ENCODE peak calls at places on chromosomes 6 and 20, in five cellular contexts. L is ACHN; Z is lung microvascular endothelial cell; V is SK-N-SH; N is stimulated activated CD8-positive, alpha-beta memory T cell treated with anti-CD3 and anti-CD28 coated beads, Interleukin-15, amount 100 ng/mL, for 24 hours. W is an unnamed sample.
A peak's percentile ranks its signal among the peaks of the same experiment; 100 is the strongest.

GRCh38 chr6:157346371-157346770 is 23.1 kb upstream of the TMEM242 start:
- DNase-seq in L (no peak), Z (no peak), V (no peak), N (no peak), W (no peak)

GRCh38 chr6:139519571-139520031 is 145.2 kb upstream of the CITED2 start:
- DNase-seq in L (no peak), Z (no peak), V (no peak), N (no peak), W (no peak)

GRCh38 chr6:41894366-41895299 is 542 bp downstream of the USP49 start:
- DNase-seq in L (peak; percentile 4), Z (peak; percentile 16), V (no peak), N (no peak), W (peak; percentile 14)

GRCh38 chr6:147904416-147904815 is 395.9 kb downstream of the SAMD5 start:
- DNase-seq in L (no peak), Z (no peak), V (no peak), N (no peak), W (no peak)

GRCh38 chr6:40205004-40205403 is 270.7 kb upstream of the MOCS1 start:
- DNase-seq in L (no peak), Z (no peak), V (no peak), N (no peak), W (no peak)

GRCh38 chr20:53492212-53492611 is 101.4 kb downstream of the ZNF217 start:
- DNase-seq in L (no peak), Z (no peak), V (no peak), N (no peak), W (no peak)

GRCh38 chr6:38871745-38872568 is 156.8 kb downstream of the DNAH8 start:
- DNase-seq in L (peak; percentile 33), Z (peak; percentile 66), V (peak; percentile 56), N (no peak), W (peak; percentile 67)

GRCh38 chr20:43751167-43752050 is 24.6 kb upstream of the GTSF1L start:
- DNase-seq in L (no peak), Z (no peak), V (no peak), N (no peak), W (no peak)

GRCh38 chr20:43537921-43538854 is 20.6 kb upstream of the SGK2 start:
- DNase-seq in L (peak; percentile 61), Z (peak; percentile 69), V (peak; percentile 74), N (no peak), W (peak; percentile 59)

GRCh38 chr20:60428651-60429050 is 470.4 kb downstream of the CDH26 start:
- DNase-seq in L (no peak), Z (no peak), V (no peak), N (no peak), W (no peak)

GRCh38 chr6:134478764-134479399 is 161.0 kb upstream of the SGK1 start:
- DNase-seq in L (no peak), Z (no peak), V (no peak), N (no peak), W (no peak)

GRCh38 chr6:147043994-147044477 is 160.2 kb upstream of the STXBP5 start:
- DNase-seq in L (peak; percentile 17), Z (no peak), V (no peak), N (no peak), W (peak; percentile 18)

GRCh38 chr6:38020593-38020992 is 201.1 kb downstream of the ZFAND3 start:
- DNase-seq in L (no peak), Z (no peak), V (peak; percentile 14), N (no peak), W (no peak)

GRCh38 chr6:17714879-17715860 is 8.4 kb upstream of the NUP153 start:
- DNase-seq in L (peak; percentile 84), Z (peak; percentile 13), V (no peak), N (no peak), W (peak; percentile 82)

GRCh38 chr6:18099501-18099900 is 23.0 kb downstream of the NHLRC1 start:
- DNase-seq in L (no peak), Z (no peak), V (no peak), N (no peak), W (no peak)

GRCh38 chr20:8127553-8128255 is 4.4 kb upstream of the PLCB1 start:
- DNase-seq in L (no peak), Z (no peak), V (no peak), N (no peak), W (no peak)

GRCh38 chr6:2765896-2766766 is 938 bp downstream of the WRNIP1 start:
- DNase-seq in L (peak; percentile 34), Z (peak; percentile 51), V (peak; percentile 83), N (peak; percentile 10), W (peak; percentile 48)

GRCh38 chr6:16911088-16911487 is 149.8 kb upstream of the ATXN1 start:
- DNase-seq in L (no peak), Z (no peak), V (no peak), N (no peak), W (no peak)

GRCh38 chr6:85498596-85499258 is 48.8 kb downstream of the NT5E start:
- DNase-seq in L (no peak), Z (peak; percentile 71), V (no peak), N (no peak), W (peak; percentile 43)

GRCh38 chr6:3919849-3920248 is 70.7 kb downstream of the FAM50B start:
- DNase-seq in L (no peak), Z (peak; percentile 31), V (no peak), N (no peak), W (no peak)

GRCh38 chr6:139710578-139710977 is 336.1 kb upstream of the CITED2 start:
- DNase-seq in L (no peak), Z (no peak), V (no peak), N (no peak), W (no peak)

GRCh38 chr6:47106721-47107197 is 64.6 kb upstream of the ADGRF1 start:
- DNase-seq in L (no peak), Z (no peak), V (no peak), N (no peak), W (no peak)

GRCh38 chr6:107670792-107671199 is 153.3 kb downstream of the SCML4 start:
- DNase-seq in L (no peak), Z (peak; percentile 75), V (peak; percentile 87), N (no peak), W (peak; percentile 66)

GRCh38 chr6:163457637-163458561 is 43.4 kb downstream of the QKI start:
- DNase-seq in L (peak; percentile 76), Z (peak; percentile 26), V (no peak), N (no peak), W (peak; percentile 58)

GRCh38 chr6:132663661-132664060 is 4.7 kb upstream of the TAAR1 start:
- DNase-seq in L (no peak), Z (no peak), V (no peak), N (no peak), W (no peak)

GRCh38 chr20:23369424-23369823 is 7.4 kb downstream of the GZF1 start:
- DNase-seq in L (no peak), Z (no peak), V (no peak), N (no peak), W (no peak)

GRCh38 chr20:34037121-34037520 is 43.4 kb downstream of the RALY start:
- DNase-seq in L (no peak), Z (no peak), V (no peak), N (peak; percentile 6), W (no peak)

GRCh38 chr6:107330190-107330589 is 129.2 kb downstream of the PDSS2 start:
- DNase-seq in L (no peak), Z (no peak), V (no peak), N (no peak), W (no peak)

GRCh38 chr6:125985522-125985921 is 818 bp upstream of the TRMT11 start:
- DNase-seq in L (no peak), Z (no peak), V (no peak), N (no peak), W (no peak)

GRCh38 chr20:50138479-50139393 is 14.8 kb downstream of the PEDS1 start:
- DNase-seq in L (no peak), Z (no peak), V (no peak), N (no peak), W (no peak)

GRCh38 chr6:127938701-127939100 is 37.8 kb upstream of the THEMIS start:
- DNase-seq in L (peak; percentile 35), Z (peak; percentile 66), V (no peak), N (no peak), W (peak; percentile 63)

GRCh38 chr20:21104466-21104761 is 1.7 kb downstream of the LINC00237 start:
- DNase-seq in L (no peak), Z (no peak), V (peak; percentile 10), N (no peak), W (no peak)

GRCh38 chr6:41200296-41200900 is 551 bp downstream of the TREML2 start:
- DNase-seq in L (no peak), Z (no peak), V (no peak), N (no peak), W (no peak)

GRCh38 chr6:168058691-168059551 is 20.1 kb downstream of the FRMD1 start:
- DNase-seq in L (no peak), Z (no peak), V (no peak), N (no peak), W (no peak)

GRCh38 chr20:20188647-20189046 is 136.3 kb downstream of the CFAP61 start:
- DNase-seq in L (no peak), Z (no peak), V (no peak), N (no peak), W (no peak)

GRCh38 chr6:122652431-122652830 is 42.2 kb downstream of the PKIB start:
- DNase-seq in L (no peak), Z (no peak), V (no peak), N (no peak), W (no peak)

GRCh38 chr6:52741872-52742271 is 21.4 kb downstream of the GSTA2 start:
- DNase-seq in L (no peak), Z (no peak), V (no peak), N (no peak), W (no peak)

W was measured in endothelial cell of umbilical vein.